ENCODE peak calls at places on chromosome 18, in ten cellular contexts. G is MG63, T is heart right ventricle, V is lower leg skin, H is ovary, Q is left lung, S is fibroblast of lung, X is adipocyte, M is stomach, D is fibroblast of mammary gland. P is an unnamed sample.

GRCh38 chr18:6566338-6566911 is 151.7 kb upstream of the L3MBTL4 start:
- DNase-seq in G (no peak), T (no peak), V (no peak), H (no peak), Q (no peak), S (no peak), X (no peak), M (no peak), D (no peak), P (no peak)

GRCh38 chr18:61892683-61893303 is at the start of gene RNF152:
- DNase-seq in G (no peak), T (peak; percentile 44), V (peak; percentile 88), H (peak; percentile 15), Q (no peak), S (peak; percentile 29), X (peak; percentile 64), M (peak; percentile 40), D (no peak), P (peak; percentile 27)

GRCh38 chr18:74963820-74964446 is 245.0 kb downstream of the PTGR3 start:
- DNase-seq in G (no peak), T (peak; percentile 61), V (no peak), H (no peak), Q (peak; percentile 63), S (peak; percentile 76), X (peak; percentile 30), M (peak; percentile 51), D (peak; percentile 68), P (peak; percentile 65)

GRCh38 chr18:14104906-14105748 is 27.1 kb downstream of the ZNF519 start:
- DNase-seq in G (no peak), T (no peak), V (no peak), H (no peak), Q (no peak), S (no peak), X (no peak), M (no peak), D (no peak), P (no peak)

GRCh38 chr18:9366126-9366714 is 31.6 kb downstream of the TWSG1 start:
- DNase-seq in G (no peak), T (peak; percentile 26), V (peak; percentile 86), H (no peak), Q (no peak), S (peak; percentile 44), X (peak; percentile 31), M (peak; percentile 55), D (peak; percentile 35), P (peak; percentile 52)

GRCh38 chr18:52903858-52904257 is 563.9 kb downstream of the DCC start:
- DNase-seq in G (peak; percentile 6), T (peak; percentile 10), V (no peak), H (no peak), Q (no peak), S (peak; percentile 2), X (peak; percentile 30), M (peak; percentile 45), D (peak; percentile 3), P (peak; percentile 5)

GRCh38 chr18:13165636-13166423 is 52.7 kb upstream of the LDLRAD4 start:
- DNase-seq in G (no peak), T (no peak), V (no peak), H (no peak), Q (no peak), S (no peak), X (no peak), M (no peak), D (no peak), P (no peak)

GRCh38 chr18:2236232-2236631 is 335.1 kb downstream of the METTL4 start:
- DNase-seq in G (no peak), T (no peak), V (no peak), H (no peak), Q (no peak), S (no peak), X (no peak), M (no peak), D (no peak), P (no peak)

DNA sequence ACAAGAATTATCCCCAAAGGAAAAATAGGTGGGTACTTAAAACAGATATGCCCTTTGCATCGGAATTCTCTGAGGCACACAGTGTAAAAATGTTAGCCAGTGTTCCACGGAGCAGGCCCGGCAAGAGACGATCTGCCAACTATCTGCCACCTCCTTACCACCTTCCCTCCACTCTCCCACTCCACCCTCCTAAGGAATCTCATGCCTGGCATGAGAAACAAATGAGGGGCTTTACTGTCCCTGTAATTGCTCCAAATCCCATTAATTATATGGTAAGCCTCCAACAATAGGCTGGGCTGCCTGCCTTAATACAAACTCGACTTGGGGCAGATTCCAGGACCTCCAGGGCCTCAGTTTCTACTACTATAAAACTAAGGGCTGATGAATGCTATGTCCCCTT is 102.3 kb downstream of the ZBTB7C start:
- DNase-seq in G (no peak), T (no peak), V (no peak), H (no peak), Q (no peak), S (no peak), X (no peak), M (peak; percentile 10), D (no peak), P (no peak)
- H3K4me3 ChIP-seq in G (no peak overlapping the region), T (no peak overlapping the region), V (no peak overlapping the region), H (no peak overlapping the region), Q (no peak overlapping the region), S (no peak overlapping the region), X (no peak overlapping the region), M (no peak overlapping the region), D (no peak overlapping the region), P (no peak overlapping the region)

GRCh38 chr18:46247938-46248337 is 143.8 kb downstream of the HAUS1 start:
- DNase-seq in G (no peak), T (no peak), V (no peak), H (no peak), Q (no peak), S (no peak), X (no peak), M (no peak), D (no peak), P (no peak)

GRCh38 chr18:46250084-46250811 is 146.1 kb downstream of the HAUS1 start:
- DNase-seq in G (no peak), T (peak; percentile 37), V (no peak), H (no peak), Q (no peak), S (peak; percentile 72), X (peak; percentile 85), M (peak; percentile 53), D (peak; percentile 51), P (peak; percentile 93)

GRCh38 chr18:46253498-46253897 is 149.3 kb downstream of the HAUS1 start:
- DNase-seq in G (no peak), T (no peak), V (no peak), H (no peak), Q (no peak), S (peak; percentile 27), X (peak; percentile 39), M (no peak), D (peak; percentile 58), P (peak; percentile 30)

GRCh38 chr18:46252754-46253153 is 148.6 kb downstream of the HAUS1 start:
- DNase-seq in G (no peak), T (no peak), V (no peak), H (no peak), Q (no peak), S (no peak), X (no peak), M (no peak), D (no peak), P (peak; percentile 49)

DNA sequence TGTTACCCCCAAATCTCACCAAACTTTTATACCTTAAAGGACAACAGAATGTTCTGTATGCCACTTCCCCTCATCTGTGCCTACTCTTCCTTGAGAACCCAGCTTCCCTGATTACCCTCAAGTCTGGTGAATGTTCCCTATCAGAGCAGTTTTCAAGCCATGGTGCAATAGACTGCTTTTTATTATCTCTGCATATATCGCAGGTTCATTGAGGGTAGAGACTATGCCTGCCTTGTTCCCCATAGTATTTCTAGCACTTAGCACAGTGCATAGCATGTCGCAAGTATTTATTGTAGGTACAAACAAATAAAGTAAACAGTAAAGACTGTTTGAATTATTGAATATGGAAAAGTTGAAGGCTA is 146.6 kb downstream of the HAUS1 start:
- DNase-seq in G (no peak), T (no peak), V (no peak), H (no peak), Q (no peak), S (no peak), X (no peak), M (no peak), D (no peak), P (no peak)
- H3K4me3 ChIP-seq in G (no peak overlapping the region), T (no peak overlapping the region), V (no peak overlapping the region), H (no peak overlapping the region), Q (no peak overlapping the region), S (no peak overlapping the region), X (no peak overlapping the region), M (no peak overlapping the region), D (no peak overlapping the region), P (no peak overlapping the region)

GRCh38 chr18:54217624-54218023 is 6.8 kb downstream of the MBD2 start:
- DNase-seq in G (no peak), T (no peak), V (no peak), H (no peak), Q (no peak), S (no peak), X (no peak), M (no peak), D (no peak), P (no peak)

GRCh38 chr18:54215069-54215468 is 9.4 kb downstream of the MBD2 start:
- DNase-seq in G (no peak), T (no peak), V (no peak), H (no peak), Q (no peak), S (peak; percentile 76), X (peak; percentile 63), M (no peak), D (peak; percentile 46), P (peak; percentile 28)

GRCh38 chr18:54222922-54223567 is 1.4 kb downstream of the MBD2 start:
- DNase-seq in G (no peak), T (no peak), V (no peak), H (no peak), Q (no peak), S (no peak), X (no peak), M (no peak), D (no peak), P (no peak)

GRCh38 chr18:54220406-54220805 is 4.1 kb downstream of the MBD2 start:
- DNase-seq in G (no peak), T (no peak), V (no peak), H (no peak), Q (no peak), S (no peak), X (no peak), M (no peak), D (no peak), P (no peak)

DNA sequence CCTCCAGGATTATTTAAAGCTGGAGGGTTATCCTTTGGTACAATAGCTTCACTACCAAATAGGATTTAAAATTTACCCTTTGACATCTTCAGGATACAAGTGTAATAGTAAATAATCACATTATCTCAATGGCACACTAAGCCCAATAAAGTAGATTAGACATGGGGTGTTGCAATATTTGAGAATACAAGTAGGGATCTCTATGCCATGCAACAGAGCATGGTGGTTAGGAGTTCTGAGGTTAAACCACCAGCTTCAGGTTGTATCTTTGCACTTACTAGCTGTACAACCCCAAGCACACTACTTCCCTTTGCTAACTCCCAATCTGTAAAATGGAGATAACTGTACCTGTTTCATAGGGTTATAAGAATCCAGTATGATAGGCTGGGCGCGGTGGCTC is 6.2 kb downstream of the MBD2 start:
- DNase-seq in G (no peak), T (no peak), V (no peak), H (no peak), Q (no peak), S (no peak), X (no peak), M (no peak), D (no peak), P (no peak)
- H3K4me3 ChIP-seq in G (no peak overlapping the region), T (no peak overlapping the region), V (no peak overlapping the region), H (no peak overlapping the region), Q (no peak overlapping the region), S (no peak overlapping the region), X (no peak overlapping the region), M (no peak overlapping the region), D (no peak overlapping the region), P (no peak overlapping the region)

GRCh38 chr18:28212060-28212459 is 35.1 kb upstream of the CDH2 start:
- DNase-seq in G (no peak), T (no peak), V (no peak), H (no peak), Q (no peak), S (no peak), X (no peak), M (no peak), D (no peak), P (no peak)
- H3K4me3 ChIP-seq in G (no peak overlapping the region), T (no peak overlapping the region), V (no peak overlapping the region), H (no peak overlapping the region), Q (no peak overlapping the region), S (no peak overlapping the region), X (no peak overlapping the region), M (no peak overlapping the region), D (no peak overlapping the region), P (no peak overlapping the region)